ENCODE peak calls at places on chromosomes 5 and 9, in four cellular contexts. X is epithelial cell of proximal tubule, H is cardiac muscle cell, D is gastrocnemius medialis. Y is an unnamed sample.

GRCh38 chr5:66757219-66757833 is 161.1 kb downstream of the MAST4 start:
- DNase-seq in H (peak), X (no peak), D (no peak), Y (peak)

GRCh38 chr5:18325431-18325830 is 691.2 kb downstream of the TAF11L14 start:
- DNase-seq in X (no peak), D (no peak), H (no peak), Y (no peak)

GRCh38 chr5:135160036-135160675 is 126.1 kb upstream of the PITX1 start:
- DNase-seq in D (no peak), H (no peak), X (no peak), Y (no peak)

GRCh38 chr5:125525356-125525755 is 778.9 kb upstream of the ZNF608 start:
- DNase-seq in H (no peak), D (no peak), X (no peak), Y (no peak)

GRCh38 chr5:96668725-96669124 is 6.5 kb downstream of the CAST start:
- DNase-seq in X (no peak), D (no peak), H (no peak), Y (no peak)

GRCh38 chr5:152403058-152403457 is 2.0 kb downstream of the NMUR2 start:
- DNase-seq in X (no peak), H (no peak), D (no peak), Y (no peak)

GRCh38 chr5:56848206-56848605 is 32.9 kb downstream of the MAP3K1 start:
- DNase-seq in D (no peak), H (no peak), X (no peak), Y (no peak)

GRCh38 chr5:102018690-102019089 is 277.4 kb downstream of the SLCO4C1 start:
- DNase-seq in H (no peak), X (no peak), D (no peak), Y (no peak)

GRCh38 chr5:157681048-157681447 is 9.7 kb downstream of the C5orf52 start:
- DNase-seq in D (no peak), X (no peak), H (no peak), Y (no peak)

GRCh38 chr9:93591706-93592388 is 15.5 kb downstream of the PHF2 start:
- DNase-seq in H (no peak), D (no peak), X (no peak), Y (no peak)

GRCh38 chr5:95808686-95809413 is 13.7 kb downstream of the GLRX start:
- DNase-seq in H (peak), D (peak), X (no peak), Y (no peak)

GRCh38 chr5:40410231-40410861 is 269.4 kb upstream of the PTGER4 start:
- DNase-seq in D (peak), H (no peak), X (no peak), Y (peak)

GRCh38 chr5:179730852-179731251 is 1.8 kb upstream of the MAML1 start:
- DNase-seq in X (no peak), D (no peak), H (no peak), Y (no peak)

GRCh38 chr5:1378866-1379659 is 34.2 kb upstream of the CLPTM1L start:
- DNase-seq in H (no peak), X (no peak), D (no peak), Y (no peak)

GRCh38 chr9:95506692-95507455 is 9.9 kb downstream of the PTCH1 start:
- DNase-seq in X (no peak), D (peak), H (peak), Y (no peak)

GRCh38 chr5:139692605-139693340 is 44.6 kb downstream of the CXXC5 start:
- DNase-seq in H (no peak), D (no peak), X (no peak), Y (no peak)

GRCh38 chr9:129613520-129614175 is 7.3 kb downstream of the C9orf50 start:
- DNase-seq in X (no peak), D (no peak), H (no peak), Y (no peak)

GRCh38 chr5:126499742-126500396 is 76.7 kb downstream of the GRAMD2B start:
- DNase-seq in X (no peak), H (peak), D (no peak), Y (no peak)

GRCh38 chr5:37717613-37718431 is 122.0 kb downstream of the GDNF start:
- DNase-seq in D (no peak), X (no peak), H (peak), Y (peak)

GRCh38 chr5:143985832-143986485 is 174.0 kb downstream of the HMHB1 start:
- DNase-seq in X (no peak), H (no peak), D (no peak), Y (no peak)

GRCh38 chr5:131532016-131532640 is 102.9 kb downstream of the RAPGEF6 start:
- DNase-seq in D (no peak), H (no peak), X (no peak), Y (no peak)

GRCh38 chr5:154166901-154167791 is 23.4 kb upstream of the GALNT10 start:
- DNase-seq in X (no peak), D (no peak), H (no peak), Y (no peak)

DNA sequence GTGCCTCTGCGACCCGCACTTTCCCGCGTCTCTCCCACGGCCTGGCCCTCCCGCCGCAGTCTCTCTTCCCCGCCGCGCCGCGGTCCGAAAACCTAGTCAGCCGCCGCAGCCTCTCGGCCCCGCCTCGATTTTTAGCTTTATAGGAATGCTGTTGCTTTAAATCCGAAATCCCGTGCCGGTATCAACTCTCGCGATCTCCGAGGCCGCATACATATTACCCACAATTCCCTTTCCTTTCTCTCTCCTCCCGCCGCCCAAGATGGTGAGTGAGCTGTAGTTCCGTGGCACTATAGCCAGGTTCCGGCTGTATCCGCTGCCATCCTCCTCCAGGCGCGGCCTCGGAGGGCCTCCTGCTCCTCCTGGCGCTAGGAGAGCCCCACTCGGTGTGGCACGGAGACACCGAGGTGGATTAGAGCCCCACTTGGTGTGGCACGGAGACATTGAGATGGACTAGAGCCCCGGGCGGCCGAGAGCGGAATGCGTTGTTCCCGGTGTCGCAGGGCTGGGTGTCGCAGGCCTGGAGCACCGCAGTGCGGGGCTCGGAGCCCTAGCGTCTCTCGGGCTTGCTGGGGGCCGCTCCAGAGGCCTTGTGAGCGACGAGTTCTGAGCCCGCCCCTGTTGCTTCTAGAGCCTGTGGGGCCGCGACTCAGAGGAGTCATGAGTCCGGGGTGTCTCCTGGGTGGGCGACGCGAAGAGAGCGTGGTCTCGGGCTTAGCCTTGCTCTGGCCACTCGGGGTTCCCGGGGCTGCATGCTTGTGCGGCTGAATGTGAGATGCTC is at the start of the genes MED22 and RPL7A:
- DNase-seq in X (peak), D (peak), H (peak), Y (peak)
- TF ChIP-seq CTCF in X (no peak), D (peak), H (no peak), Y (no peak)

GRCh38 chr5:107428303-107428761 is 242.4 kb downstream of the EFNA5 start:
- DNase-seq in X (no peak), D (no peak), H (no peak), Y (no peak)

GRCh38 chr5:107426209-107426608 is 244.5 kb downstream of the EFNA5 start:
- DNase-seq in H (no peak), X (no peak), D (no peak), Y (no peak)

GRCh38 chr5:107431536-107431935 is 239.2 kb downstream of the EFNA5 start:
- DNase-seq in D (no peak), X (no peak), H (no peak), Y (no peak)

GRCh38 chr5:107431998-107432397 is 238.7 kb downstream of the EFNA5 start:
- DNase-seq in D (no peak), X (no peak), H (no peak), Y (no peak)

DNA sequence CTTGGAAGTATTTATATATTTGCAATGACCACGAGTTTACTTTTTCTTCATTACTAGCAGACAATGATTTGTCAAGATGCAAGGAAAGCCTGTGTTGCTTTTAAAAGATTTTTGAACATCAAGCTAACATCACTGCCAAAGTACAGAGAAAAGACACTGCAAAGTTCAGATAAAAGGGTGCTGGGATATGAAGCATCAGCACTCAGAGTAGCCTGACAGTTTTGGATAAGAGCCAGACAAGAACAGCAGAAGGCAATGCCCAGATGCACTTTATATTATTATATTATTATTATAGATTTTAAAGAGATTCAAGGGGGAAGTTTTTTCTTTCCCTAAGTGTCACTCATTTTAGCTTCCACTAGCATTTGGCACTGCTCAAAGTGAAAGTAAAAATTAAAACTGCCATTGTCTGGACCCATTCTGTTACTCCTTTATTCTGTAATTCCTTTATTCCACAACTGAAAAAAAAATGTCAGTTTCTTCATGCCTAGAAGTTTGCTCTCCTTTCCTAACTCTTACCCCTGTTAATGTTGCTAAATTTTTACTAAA is 240.6 kb downstream of the EFNA5 start:
- DNase-seq in D (no peak), H (peak), X (no peak), Y (no peak)
- H3K4me3 ChIP-seq in D (no peak), H (no peak), X (peak), Y (no peak)

DNA sequence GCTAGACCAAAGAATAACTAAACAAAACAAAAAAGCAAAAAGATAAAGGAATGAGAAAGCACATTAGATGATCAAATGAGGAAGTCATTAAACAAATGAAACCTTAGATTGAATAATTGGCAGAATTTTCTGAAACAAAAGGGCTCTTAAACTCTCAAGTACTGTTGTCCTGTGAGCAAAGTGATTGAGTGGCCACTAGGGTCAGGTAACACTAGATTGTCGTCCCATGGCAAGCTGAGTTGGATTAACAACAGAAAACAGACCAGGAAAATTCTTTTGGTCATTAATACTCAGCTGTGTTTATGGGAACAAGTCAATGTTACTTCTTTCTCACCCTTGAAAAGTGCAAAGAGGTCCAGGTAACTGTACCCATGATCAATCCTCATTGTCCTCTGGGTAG is 81.6 kb upstream of the MRPS30 start:
- DNase-seq in X (no peak), D (no peak), H (peak), Y (no peak)
- TF ChIP-seq CTCF in X (no peak), D (no peak), H (no peak), Y (no peak)

DNA sequence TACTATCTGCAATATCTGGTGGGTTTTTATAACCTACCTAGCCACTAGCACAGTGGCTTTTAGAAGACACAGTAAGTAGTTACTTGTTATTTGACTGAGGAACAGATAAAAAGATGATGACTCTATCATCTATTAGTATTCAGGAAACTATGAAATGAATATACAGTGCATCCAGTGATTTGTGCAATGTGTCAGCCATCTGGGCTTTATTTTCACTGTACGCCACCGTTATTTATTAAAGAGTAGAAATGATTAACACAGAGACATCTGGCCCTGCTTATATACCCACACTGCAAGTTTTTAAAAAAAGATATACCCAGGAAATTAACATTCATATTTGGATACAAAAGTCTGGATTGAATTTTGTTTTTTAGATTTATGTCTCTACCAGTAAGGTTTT is 408.4 kb downstream of the PDE4D start:
- DNase-seq in X (no peak), H (no peak), D (no peak), Y (no peak)
- H3K4me3 ChIP-seq in X (no peak), H (no peak), D (no peak), Y (no peak)

DNA sequence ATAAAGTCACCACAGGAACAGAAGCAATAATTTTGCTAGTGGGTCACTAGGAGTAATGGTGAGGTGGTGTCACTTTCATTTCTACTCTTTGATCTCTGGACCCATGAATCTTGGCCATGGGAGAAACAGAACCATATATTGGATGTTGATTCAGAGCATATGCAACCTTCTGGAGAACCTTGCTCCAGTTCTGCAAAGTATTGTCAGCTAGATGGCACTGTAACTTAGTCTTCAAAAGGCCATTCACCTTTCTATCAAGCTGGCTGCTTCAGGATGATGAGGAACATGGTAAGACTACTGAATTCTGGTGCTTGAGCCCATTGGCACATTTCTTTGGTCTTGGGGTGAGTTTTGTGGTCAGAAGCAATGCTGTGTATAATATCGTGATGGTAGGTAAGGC is 129.1 kb upstream of the FBN2 start:
- DNase-seq in X (no peak), H (peak), D (no peak), Y (no peak)
- TF ChIP-seq CTCF in X (peak), H (peak), D (no peak), Y (peak)

GRCh38 chr5:142324377-142324870 is 397 bp downstream of the SPRY4 start:
- DNase-seq in H (no peak), D (no peak), X (no peak), Y (no peak)

GRCh38 chr5:142325677-142326479 is 1.1 kb upstream of the SPRY4 start:
- DNase-seq in D (no peak), X (no peak), H (peak), Y (no peak)

GRCh38 chr5:142327111-142327842 is 2.5 kb upstream of the SPRY4 start:
- DNase-seq in H (no peak), X (no peak), D (no peak), Y (no peak)

GRCh38 chr5:142324871-142325676 is at the start of gene SPRY4:
- DNase-seq in H (peak), X (peak), D (peak), Y (peak)

DNA sequence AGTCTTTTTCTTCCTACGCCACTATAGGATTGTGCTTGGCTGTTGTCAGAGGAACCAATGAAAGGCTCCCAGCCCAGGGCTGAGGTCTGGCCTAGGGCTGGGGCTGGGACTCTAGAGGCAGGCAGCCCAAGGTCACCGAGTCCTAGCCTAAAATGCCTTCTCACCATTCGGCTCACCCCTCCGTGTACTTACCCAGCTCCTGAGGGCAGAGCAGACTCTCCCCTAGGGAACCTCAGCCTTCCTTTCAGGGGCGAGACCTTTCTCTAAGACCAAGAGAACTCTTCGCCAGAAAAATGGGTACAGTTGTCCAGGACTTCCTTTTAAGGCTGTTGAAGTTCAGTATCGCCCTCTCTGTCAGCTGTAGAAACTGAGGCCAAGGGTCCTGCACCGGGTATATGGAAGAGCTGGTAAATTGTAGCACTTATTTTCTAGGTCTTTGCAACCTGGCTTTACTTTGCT is 1.7 kb upstream of the SPRY4 start:
- DNase-seq in H (no peak), X (no peak), D (no peak), Y (no peak)
- H3K4me3 ChIP-seq in H (no peak), X (peak), D (peak), Y (peak)

GRCh38 chr5:76174101-76174500 is 90.9 kb downstream of the SV2C start:
- DNase-seq in H (no peak), D (no peak), X (no peak), Y (no peak)
- TF ChIP-seq CTCF in H (no peak), D (no peak), X (no peak), Y (no peak)

GRCh38 chr9:84076359-84076758 is 95.8 kb downstream of the RMI1 start:
- DNase-seq in X (no peak), H (no peak), D (no peak), Y (no peak)

GRCh38 chr9:84070590-84070989 is 90.0 kb downstream of the RMI1 start:
- DNase-seq in X (no peak), D (no peak), H (no peak), Y (no peak)

GRCh38 chr9:84072621-84073180 is 92.1 kb downstream of the RMI1 start:
- DNase-seq in D (no peak), X (no peak), H (no peak), Y (no peak)

GRCh38 chr9:84079994-84080393 is 99.4 kb downstream of the RMI1 start:
- DNase-seq in X (no peak), D (no peak), H (no peak), Y (no peak)

GRCh38 chr9:84075004-84075403 is 94.4 kb downstream of the RMI1 start:
- DNase-seq in X (no peak), D (no peak), H (no peak), Y (no peak)
- H3K4me3 ChIP-seq in X (no peak), D (no peak), H (no peak), Y (no peak)

Y was measured in retinal pigment epithelial cell.